ENCODE peak calls at places on chromosomes 1 and 21, in eight cellular contexts. One of them, this sample, is unnamed.

GRCh38 chr1:162649606-162650005 is 17.3 kb downstream of the DDR2 start:
- DNase-seq in psoas muscle: no peak
- DNase-seq in esophagus squamous epithelium: no peak
- DNase-seq in heart right ventricle: no peak
- DNase-seq in breast epithelium: no peak
- DNase-seq in sigmoid colon: no peak
- DNase-seq in IMR-90: no peak
- DNase-seq in cardiac muscle cell: no peak
- DNase-seq in this sample: no peak

GRCh38 chr1:155976913-155977606 is 1.3 kb downstream of the ARHGEF2 start:
- DNase-seq in psoas muscle: no peak
- DNase-seq in esophagus squamous epithelium: no peak
- DNase-seq in heart right ventricle: no peak
- DNase-seq in breast epithelium: no peak
- DNase-seq in sigmoid colon: no peak
- DNase-seq in IMR-90: no peak
- DNase-seq in cardiac muscle cell: no peak
- DNase-seq in this sample: no peak

GRCh38 chr1:212614398-212615091 is 6.0 kb downstream of the ATF3 start:
- DNase-seq in psoas muscle: no peak
- DNase-seq in esophagus squamous epithelium: no peak
- DNase-seq in heart right ventricle: no peak
- DNase-seq in breast epithelium: no peak
- DNase-seq in sigmoid colon: no peak
- DNase-seq in IMR-90: no peak
- DNase-seq in cardiac muscle cell: no peak
- DNase-seq in this sample: no peak

GRCh38 chr21:33976082-33976979 is 60.7 kb upstream of the ATP5PO start:
- DNase-seq in psoas muscle: peak; percentile 33
- DNase-seq in esophagus squamous epithelium: no peak
- DNase-seq in heart right ventricle: peak; percentile 35
- DNase-seq in breast epithelium: no peak
- DNase-seq in sigmoid colon: peak; percentile 72
- DNase-seq in IMR-90: peak; percentile 94
- DNase-seq in cardiac muscle cell: peak; percentile 70
- DNase-seq in this sample: no peak

GRCh38 chr1:110508038-110508437 is 10.9 kb downstream of the KCNA10 start:
- DNase-seq in psoas muscle: peak; percentile 43
- DNase-seq in esophagus squamous epithelium: no peak
- DNase-seq in heart right ventricle: peak; percentile 54
- DNase-seq in breast epithelium: no peak
- DNase-seq in sigmoid colon: peak; percentile 77
- DNase-seq in IMR-90: peak; percentile 9
- DNase-seq in cardiac muscle cell: peak; percentile 44
- DNase-seq in this sample: no peak

GRCh38 chr1:194013561-194013960 is 827.1 kb upstream of the B3GALT2 start:
- DNase-seq in psoas muscle: no peak
- DNase-seq in esophagus squamous epithelium: no peak
- DNase-seq in heart right ventricle: no peak
- DNase-seq in breast epithelium: no peak
- DNase-seq in sigmoid colon: no peak
- DNase-seq in IMR-90: no peak
- DNase-seq in cardiac muscle cell: no peak
- DNase-seq in this sample: no peak

GRCh38 chr1:109658533-109659051 is 2.7 kb downstream of the GSTM4 start:
- DNase-seq in psoas muscle: no peak
- DNase-seq in esophagus squamous epithelium: no peak
- DNase-seq in heart right ventricle: no peak
- DNase-seq in breast epithelium: no peak
- DNase-seq in sigmoid colon: no peak
- DNase-seq in IMR-90: no peak
- DNase-seq in cardiac muscle cell: no peak
- DNase-seq in this sample: no peak

GRCh38 chr1:84750110-84750509 is 59.8 kb upstream of the SSX2IP start:
- DNase-seq in psoas muscle: no peak
- DNase-seq in esophagus squamous epithelium: no peak
- DNase-seq in heart right ventricle: no peak
- DNase-seq in breast epithelium: no peak
- DNase-seq in sigmoid colon: no peak
- DNase-seq in IMR-90: no peak
- DNase-seq in cardiac muscle cell: no peak
- DNase-seq in this sample: no peak

GRCh38 chr1:155207578-155208405 is at the start of gene THBS3:
- DNase-seq in psoas muscle: peak; percentile 47
- DNase-seq in esophagus squamous epithelium: no peak
- DNase-seq in heart right ventricle: peak; percentile 52
- DNase-seq in breast epithelium: no peak
- DNase-seq in sigmoid colon: peak; percentile 79
- DNase-seq in IMR-90: peak; percentile 12
- DNase-seq in cardiac muscle cell: no peak
- DNase-seq in this sample: peak; percentile 29

GRCh38 chr1:177211231-177211630 is 40.5 kb downstream of the BRINP2 start:
- DNase-seq in psoas muscle: no peak
- DNase-seq in esophagus squamous epithelium: no peak
- DNase-seq in heart right ventricle: no peak
- DNase-seq in breast epithelium: no peak
- DNase-seq in sigmoid colon: no peak
- DNase-seq in IMR-90: no peak
- DNase-seq in cardiac muscle cell: peak; percentile 67
- DNase-seq in this sample: no peak

GRCh38 chr1:33013791-33014190 is 22.9 kb downstream of the AK2 start:
- DNase-seq in psoas muscle: no peak
- DNase-seq in esophagus squamous epithelium: no peak
- DNase-seq in heart right ventricle: no peak
- DNase-seq in breast epithelium: no peak
- DNase-seq in sigmoid colon: no peak
- DNase-seq in IMR-90: no peak
- DNase-seq in cardiac muscle cell: no peak
- DNase-seq in this sample: no peak

GRCh38 chr1:116412898-116413297 is 39.9 kb downstream of the ATP1A1 start:
- DNase-seq in psoas muscle: no peak
- DNase-seq in esophagus squamous epithelium: no peak
- DNase-seq in heart right ventricle: no peak
- DNase-seq in breast epithelium: no peak
- DNase-seq in sigmoid colon: no peak
- DNase-seq in IMR-90: no peak
- DNase-seq in cardiac muscle cell: no peak
- DNase-seq in this sample: no peak
- H3K27ac ChIP-seq in psoas muscle: no peak overlapping the region
- H3K27ac ChIP-seq in esophagus squamous epithelium: no peak overlapping the region
- H3K27ac ChIP-seq in heart right ventricle: peak overlapping the region; percentile 17
- H3K27ac ChIP-seq in breast epithelium: no peak overlapping the region
- H3K27ac ChIP-seq in sigmoid colon: no peak overlapping the region
- H3K27ac ChIP-seq in IMR-90: no peak overlapping the region
- H3K27ac ChIP-seq in cardiac muscle cell: peak overlapping the region; percentile 99
- H3K27ac ChIP-seq in this sample: no peak overlapping the region

DNA sequence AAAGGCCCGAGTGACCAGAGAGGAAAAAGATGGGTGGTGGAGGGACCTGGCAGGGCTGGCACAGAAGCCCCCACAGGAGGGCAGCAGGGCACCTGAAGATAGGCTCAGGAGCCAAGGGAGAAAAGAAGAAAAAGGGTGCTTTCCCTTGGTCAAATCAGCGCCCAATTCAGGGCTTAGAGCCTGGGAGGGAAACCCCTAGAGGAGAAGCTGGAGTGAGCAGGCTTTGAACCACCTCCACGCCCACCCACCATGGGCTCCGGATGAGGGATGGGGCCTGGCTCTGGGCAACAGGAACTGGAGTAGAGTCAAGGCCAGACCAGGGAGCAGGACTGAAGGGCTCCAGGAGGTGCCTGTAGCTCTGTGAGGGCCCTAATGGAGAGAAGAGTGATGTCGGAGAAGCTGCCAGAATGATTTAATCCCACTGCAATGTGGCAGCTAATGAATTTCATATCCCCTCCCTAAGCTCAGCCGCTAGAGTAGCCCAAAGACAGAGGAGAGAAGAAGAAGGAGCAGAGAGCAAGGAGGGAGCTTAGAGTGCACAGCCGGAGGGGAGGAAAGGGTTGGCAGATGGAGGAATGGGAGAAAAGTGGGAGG is 12.0 kb upstream of the PRELP start:
- DNase-seq in psoas muscle: no peak
- DNase-seq in esophagus squamous epithelium: no peak
- DNase-seq in heart right ventricle: no peak
- DNase-seq in breast epithelium: no peak
- DNase-seq in sigmoid colon: no peak
- DNase-seq in IMR-90: peak; percentile 28
- DNase-seq in cardiac muscle cell: no peak
- DNase-seq in this sample: no peak
- H3K27ac ChIP-seq in psoas muscle: no peak overlapping the region
- H3K27ac ChIP-seq in esophagus squamous epithelium: peak overlapping the region; percentile 98
- H3K27ac ChIP-seq in heart right ventricle: peak overlapping the region; percentile 66
- H3K27ac ChIP-seq in breast epithelium: peak overlapping the region; percentile 89
- H3K27ac ChIP-seq in sigmoid colon: peak overlapping the region; percentile 94
- H3K27ac ChIP-seq in IMR-90: peak overlapping the region; percentile 22
- H3K27ac ChIP-seq in cardiac muscle cell: no peak overlapping the region
- H3K27ac ChIP-seq in this sample: no peak overlapping the region

DNA sequence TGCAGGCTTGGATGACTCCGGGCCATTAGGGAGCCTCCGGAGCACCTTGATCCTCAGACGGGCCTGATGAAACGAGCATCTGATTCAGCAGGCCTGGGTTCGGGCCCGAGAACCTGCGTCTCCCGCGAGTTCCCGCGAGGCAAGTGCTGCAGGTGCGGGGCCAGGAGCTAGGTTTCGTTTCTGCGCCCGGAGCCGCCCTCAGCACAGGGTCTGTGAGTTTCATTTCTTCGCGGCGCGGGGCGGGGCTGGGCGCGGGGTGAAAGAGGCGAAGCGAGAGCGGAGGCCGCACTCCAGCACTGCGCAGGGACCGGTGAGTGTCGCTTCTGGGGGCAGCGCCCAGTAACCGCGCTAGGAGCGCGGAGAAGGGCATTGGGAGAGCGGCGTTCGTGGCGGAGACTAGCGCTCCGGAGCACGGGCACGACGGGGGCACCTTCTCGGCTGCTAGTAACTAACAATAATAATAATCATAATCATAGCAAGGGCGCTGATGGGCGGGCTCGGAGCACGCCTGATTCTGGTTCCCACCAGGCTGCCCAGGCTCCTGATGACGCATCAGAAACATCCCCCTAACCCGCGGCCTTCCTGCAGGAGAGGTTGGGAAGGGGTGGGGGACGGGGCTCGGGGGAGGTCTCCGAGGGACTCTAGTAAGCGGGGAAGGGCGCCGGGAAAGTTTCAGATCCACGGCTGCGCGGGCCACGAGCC is at the start of gene MX1:
- DNase-seq in psoas muscle: peak; percentile 81
- DNase-seq in esophagus squamous epithelium: no peak
- DNase-seq in heart right ventricle: peak; percentile 77
- DNase-seq in breast epithelium: peak; percentile 60
- DNase-seq in sigmoid colon: peak; percentile 84
- DNase-seq in IMR-90: peak; percentile 10
- DNase-seq in cardiac muscle cell: peak; percentile 47
- DNase-seq in this sample: peak; percentile 44
- H3K27ac ChIP-seq in psoas muscle: peak within 1 kb of the TSS; percentile 43
- H3K27ac ChIP-seq in esophagus squamous epithelium: peak within 1 kb of the TSS; percentile 79
- H3K27ac ChIP-seq in heart right ventricle: peak within 1 kb of the TSS; percentile 85
- H3K27ac ChIP-seq in breast epithelium: peak within 1 kb of the TSS; percentile 80
- H3K27ac ChIP-seq in sigmoid colon: peak within 1 kb of the TSS; percentile 60
- H3K27ac ChIP-seq in IMR-90: no peak within 1 kb of the TSS
- H3K27ac ChIP-seq in cardiac muscle cell: no peak within 1 kb of the TSS
- H3K27ac ChIP-seq in this sample: peak within 1 kb of the TSS; percentile 79

GRCh38 chr1:7252411-7253117 is 467.3 kb downstream of the CAMTA1 start:
- DNase-seq in psoas muscle: no peak
- DNase-seq in esophagus squamous epithelium: no peak
- DNase-seq in heart right ventricle: no peak
- DNase-seq in breast epithelium: no peak
- DNase-seq in sigmoid colon: no peak
- DNase-seq in IMR-90: no peak
- DNase-seq in cardiac muscle cell: no peak
- DNase-seq in this sample: no peak
- H3K27ac ChIP-seq in psoas muscle: no peak overlapping the region
- H3K27ac ChIP-seq in esophagus squamous epithelium: no peak overlapping the region
- H3K27ac ChIP-seq in heart right ventricle: no peak overlapping the region
- H3K27ac ChIP-seq in breast epithelium: no peak overlapping the region
- H3K27ac ChIP-seq in sigmoid colon: no peak overlapping the region
- H3K27ac ChIP-seq in IMR-90: no peak overlapping the region
- H3K27ac ChIP-seq in cardiac muscle cell: no peak overlapping the region
- H3K27ac ChIP-seq in this sample: no peak overlapping the region

DNA sequence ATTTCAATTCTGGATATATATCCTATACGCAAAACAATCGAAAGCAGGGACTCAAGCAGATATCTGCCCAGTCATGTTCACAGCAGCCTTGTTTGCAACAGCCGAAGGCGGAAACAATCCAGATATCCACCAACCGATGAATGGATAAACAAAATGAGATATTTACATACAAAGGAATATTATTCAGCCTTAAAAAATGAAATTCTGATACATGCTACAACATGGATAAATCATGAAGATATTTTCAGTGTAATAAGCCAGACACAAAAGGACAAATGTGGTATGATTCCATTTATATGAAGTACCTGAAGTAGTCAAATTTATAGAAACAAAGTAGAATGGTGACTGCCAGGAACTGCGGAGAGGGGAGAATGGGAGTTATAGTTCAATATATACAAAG is 15.6 kb downstream of the GATAD2B start:
- DNase-seq in psoas muscle: no peak
- DNase-seq in esophagus squamous epithelium: no peak
- DNase-seq in heart right ventricle: no peak
- DNase-seq in breast epithelium: no peak
- DNase-seq in sigmoid colon: no peak
- DNase-seq in IMR-90: no peak
- DNase-seq in cardiac muscle cell: no peak
- DNase-seq in this sample: no peak
- H3K27ac ChIP-seq in psoas muscle: no peak overlapping the region
- H3K27ac ChIP-seq in esophagus squamous epithelium: no peak overlapping the region
- H3K27ac ChIP-seq in heart right ventricle: no peak overlapping the region
- H3K27ac ChIP-seq in breast epithelium: no peak overlapping the region
- H3K27ac ChIP-seq in sigmoid colon: no peak overlapping the region
- H3K27ac ChIP-seq in IMR-90: no peak overlapping the region
- H3K27ac ChIP-seq in cardiac muscle cell: no peak overlapping the region
- H3K27ac ChIP-seq in this sample: no peak overlapping the region

DNA sequence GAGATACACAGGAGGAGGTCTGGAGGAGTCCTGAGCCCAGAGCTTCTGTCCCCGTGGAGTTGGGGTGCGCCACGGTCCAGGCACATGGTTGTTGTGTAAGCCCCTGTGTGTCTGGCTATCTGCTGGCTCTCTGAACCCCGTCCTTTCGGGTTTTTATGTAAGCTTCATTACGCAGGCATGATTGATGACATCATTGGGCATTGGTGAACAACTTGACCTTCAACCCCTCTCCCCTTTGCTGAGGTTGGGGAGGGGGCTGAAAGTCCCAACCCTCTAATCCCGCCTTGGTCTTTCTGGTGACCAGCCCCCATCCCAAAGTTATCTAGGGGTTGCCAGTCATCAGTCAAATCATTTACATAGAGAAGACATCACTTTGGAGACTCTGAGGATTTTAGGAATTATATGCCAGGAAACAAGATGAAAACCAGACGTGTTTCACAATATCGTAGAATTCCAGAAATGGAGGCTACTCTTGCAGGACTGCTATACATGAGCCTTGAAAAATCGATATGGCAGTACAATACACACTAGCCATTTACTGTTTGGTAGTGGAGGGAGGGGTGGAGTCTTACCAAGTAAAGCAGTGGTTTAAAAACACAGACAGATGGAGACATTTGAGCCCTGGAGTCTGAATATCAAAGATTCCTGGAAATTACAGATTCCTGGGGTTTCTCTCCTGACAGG is 69.8 kb upstream of the SCAF4 start:
- DNase-seq in psoas muscle: no peak
- DNase-seq in esophagus squamous epithelium: no peak
- DNase-seq in heart right ventricle: no peak
- DNase-seq in breast epithelium: no peak
- DNase-seq in sigmoid colon: no peak
- DNase-seq in IMR-90: no peak
- DNase-seq in cardiac muscle cell: no peak
- DNase-seq in this sample: no peak
- H3K27ac ChIP-seq in psoas muscle: no peak overlapping the region
- H3K27ac ChIP-seq in esophagus squamous epithelium: no peak overlapping the region
- H3K27ac ChIP-seq in heart right ventricle: no peak overlapping the region
- H3K27ac ChIP-seq in breast epithelium: no peak overlapping the region
- H3K27ac ChIP-seq in sigmoid colon: no peak overlapping the region
- H3K27ac ChIP-seq in IMR-90: no peak overlapping the region
- H3K27ac ChIP-seq in cardiac muscle cell: no peak overlapping the region
- H3K27ac ChIP-seq in this sample: no peak overlapping the region

This sample was measured in caudate nucleus.